ENCODE peak calls at places on chromosomes 4 and X, in six cellular contexts. M, I, L, G, C and Z are unnamed samples.

GRCh38 chr4:176002007-176002623 is 63.5 kb upstream of the WDR17 start:
- DNase-seq in L (peak; percentile 48), M (peak; percentile 34), I (no peak), C (no peak), G (peak; percentile 33), Z (no peak)

GRCh38 chr4:136505020-136505419 is 1027.3 kb downstream of the PCDH18 start:
- DNase-seq in G (no peak), C (no peak), M (no peak), I (no peak), L (no peak), Z (no peak)

GRCh38 chr4:2574863-2575262 is 38.4 kb downstream of the FAM193A start:
- DNase-seq in M (no peak), G (no peak), C (no peak), I (no peak), L (no peak), Z (no peak)

GRCh38 chr4:154416183-154416543 is 75.4 kb downstream of the DCHS2 start:
- DNase-seq in L (no peak), M (peak; percentile 4), C (no peak), G (peak; percentile 33), I (no peak), Z (no peak)

GRCh38 chrX:109760241-109760921 is 27.3 kb upstream of the ACSL4 start:
- DNase-seq in C (no peak), I (no peak), L (peak; percentile 8), G (no peak), M (no peak), Z (no peak)

GRCh38 chrX:107135076-107135964 is 16.7 kb upstream of the RBM41 start:
- DNase-seq in L (peak; percentile 58), I (no peak), C (no peak), M (peak; percentile 67), G (no peak), Z (no peak)

GRCh38 chr4:100841911-100842310 is 324.1 kb upstream of the EMCN start:
- DNase-seq in I (no peak), C (no peak), M (peak; percentile 54), L (no peak), G (no peak), Z (no peak)

GRCh38 chr4:144734522-144734921 is 88.6 kb downstream of the HHIP start:
- DNase-seq in L (peak; percentile 56), I (no peak), M (peak; percentile 59), C (no peak), G (no peak), Z (no peak)

GRCh38 chrX:150913511-150913910 is 15.0 kb upstream of the CD99L2 start:
- DNase-seq in L (peak; percentile 75), C (no peak), M (peak; percentile 53), G (no peak), I (no peak), Z (no peak)

GRCh38 chr4:41454393-41454792 is 83.6 kb upstream of the LIMCH1 start:
- DNase-seq in C (no peak), L (peak; percentile 28), G (no peak), I (no peak), M (no peak), Z (no peak)

GRCh38 chr4:173769568-173769967 is 239.5 kb upstream of the HAND2 start:
- DNase-seq in G (no peak), L (no peak), C (no peak), I (no peak), M (no peak), Z (no peak)

GRCh38 chr4:47475411-47475810 is 9.7 kb upstream of the ATP10D start:
- DNase-seq in G (no peak), I (no peak), L (no peak), M (no peak), C (no peak), Z (no peak)

GRCh38 chr4:183335369-183335940 is 13.2 kb upstream of the CLDN24 start:
- DNase-seq in C (no peak), L (peak; percentile 75), M (peak; percentile 94), I (no peak), G (no peak), Z (no peak)

GRCh38 chr4:59979061-59979460 is 1221.1 kb upstream of the ADGRL3 start:
- DNase-seq in L (no peak), G (no peak), C (no peak), I (no peak), M (no peak), Z (no peak)

GRCh38 chr4:123399638-123400358 is 3.2 kb downstream of the SPRY1 start:
- DNase-seq in L (peak; percentile 54), I (no peak), C (no peak), M (peak; percentile 50), G (peak; percentile 34), Z (no peak)

GRCh38 chr4:147741190-147741788 is 9.4 kb downstream of the ARHGAP10 start:
- DNase-seq in L (peak; percentile 67), I (no peak), G (no peak), C (no peak), M (peak; percentile 42), Z (no peak)

GRCh38 chrX:70444326-70445196 is at the start of gene DLG3:
- DNase-seq in L (peak; percentile 64), I (no peak), C (no peak), G (peak; percentile 38), M (peak; percentile 60), Z (no peak)

GRCh38 chrX:119041175-119041574 is 31.6 kb upstream of the CT47C1 start:
- DNase-seq in G (peak; percentile 66), L (peak; percentile 76), M (peak; percentile 83), C (peak; percentile 19), I (no peak), Z (no peak)

GRCh38 chrX:12948495-12948894 is 26.4 kb upstream of the TMSB4X start:
- DNase-seq in L (no peak), M (no peak), C (no peak), G (no peak), I (no peak), Z (no peak)

GRCh38 chrX:49184294-49185061 is 1.7 kb downstream of the PRICKLE3 start:
- DNase-seq in G (peak; percentile 89), C (peak; percentile 89), I (peak; percentile 56), L (peak; percentile 94), M (peak; percentile 92), Z (peak; percentile 12)

GRCh38 chr4:97123573-97123972 is 1019.7 kb downstream of the STPG2 start:
- DNase-seq in L (no peak), C (no peak), M (no peak), G (no peak), I (no peak), Z (no peak)

GRCh38 chrX:3244955-3245354 is 101.5 kb downstream of the MXRA5 start:
- DNase-seq in L (peak; percentile 16), G (no peak), C (peak; percentile 17), I (no peak), M (peak; percentile 17), Z (no peak)

DNA sequence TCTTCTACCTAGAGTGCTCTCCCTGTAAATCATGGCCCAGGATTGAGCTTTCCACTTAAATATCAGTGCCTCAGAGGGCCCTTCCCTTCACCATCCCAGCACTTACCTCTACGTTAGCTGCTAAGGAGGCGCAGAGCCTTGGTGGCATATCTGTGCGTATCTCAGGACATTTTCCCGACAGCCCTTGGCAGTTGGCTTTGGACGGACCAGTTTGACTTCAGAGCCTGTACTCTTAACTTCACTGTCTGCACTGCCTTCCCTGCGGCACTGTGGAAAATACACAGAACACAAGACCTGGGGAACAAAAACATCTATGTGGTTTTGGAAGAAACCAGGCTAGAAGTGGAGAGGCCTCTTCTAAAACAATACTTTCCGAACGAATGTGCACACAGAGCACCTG is 2.4 kb downstream of the TADA2B start:
- DNase-seq in G (no peak), I (no peak), C (no peak), M (no peak), L (no peak), Z (no peak)
- H3K4me3 ChIP-seq in G (no peak overlapping the region), I (peak overlapping the region; percentile 99), C (peak overlapping the region; percentile 94), M (peak overlapping the region; percentile 80), L (no peak overlapping the region), Z (peak overlapping the region; percentile 21)

DNA sequence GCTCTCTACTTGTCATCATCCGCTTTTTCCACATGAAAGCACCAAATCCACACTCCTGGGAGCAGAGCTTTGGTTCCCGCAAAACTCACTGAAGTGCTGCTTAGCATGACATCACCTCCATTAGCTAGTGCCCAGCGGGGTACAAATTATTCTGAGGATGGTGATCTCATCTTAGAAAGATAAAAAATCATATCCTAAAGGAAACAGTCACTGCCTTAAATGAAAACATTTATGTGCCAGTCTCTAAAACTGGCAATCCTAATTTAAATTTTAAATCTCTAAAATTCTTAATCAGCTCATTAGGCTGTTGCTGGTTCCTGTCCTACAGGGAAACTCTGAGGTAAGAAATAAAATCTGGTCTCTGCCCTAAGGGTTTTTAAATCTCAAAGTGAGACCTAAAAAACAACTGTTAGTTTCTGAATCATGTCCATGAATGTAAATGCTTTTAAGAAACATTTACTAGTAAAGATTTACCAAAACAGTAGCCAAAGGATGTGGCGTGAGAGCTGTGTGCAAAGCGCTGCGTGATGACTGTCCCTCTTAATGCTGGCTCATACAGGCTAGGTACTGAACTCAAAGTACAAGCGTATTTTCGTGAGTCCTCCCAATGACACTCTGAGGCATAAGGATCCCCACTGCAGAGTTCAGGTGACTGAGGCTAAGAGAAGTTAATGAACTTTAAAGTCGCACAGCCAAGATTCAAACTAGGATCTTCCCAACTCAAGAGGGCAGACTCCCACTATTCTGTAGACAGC is 4.5 kb downstream of the CASP3 start:
- DNase-seq in I (no peak), L (no peak), G (no peak), M (peak; percentile 53), C (no peak), Z (no peak)
- H3K4me1 ChIP-seq in I (peaks cover 39% of the 10 kb centered on the region), L (peaks cover 41% of the 10 kb centered on the region), G (peaks cover 16% of the 10 kb centered on the region), M (peaks cover 25% of the 10 kb centered on the region), C (peaks cover 4% of the 10 kb centered on the region), Z (peaks cover 55% of the 10 kb centered on the region)

DNA sequence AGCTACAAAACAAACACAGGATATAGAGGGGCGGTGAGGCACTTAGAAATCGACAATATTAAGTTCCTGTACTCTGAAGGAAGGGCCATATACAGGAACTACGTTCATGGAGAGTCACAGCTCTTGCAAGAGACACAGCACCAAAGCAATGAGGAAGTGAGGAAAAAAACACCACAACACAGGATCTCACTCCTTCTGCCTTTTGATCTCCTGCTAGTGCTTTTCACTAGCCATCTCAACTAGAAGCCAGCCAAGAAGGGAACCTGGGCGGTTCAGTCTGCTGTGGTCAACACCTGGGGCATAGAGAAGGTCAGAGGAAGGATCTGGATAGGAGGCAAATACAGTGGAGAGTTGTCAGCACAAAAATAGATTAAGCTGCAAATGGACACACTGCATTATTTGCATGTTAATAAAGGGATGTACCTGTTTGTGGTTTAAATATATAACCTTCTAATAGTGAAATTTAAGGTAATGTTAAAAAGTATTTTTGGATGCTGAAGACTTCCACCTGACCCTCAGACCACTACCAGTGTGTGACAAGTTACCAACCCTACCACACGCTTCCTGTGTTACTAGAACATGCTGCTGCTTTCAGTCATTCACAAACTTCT is 104.6 kb downstream of the DTHD1 start:
- DNase-seq in G (no peak), I (no peak), M (no peak), C (no peak), L (no peak), Z (peak; percentile 81)
- H3K4me3 ChIP-seq in G (no peak overlapping the region), I (no peak overlapping the region), M (no peak overlapping the region), C (no peak overlapping the region), L (no peak overlapping the region), Z (peak overlapping the region; percentile 0)

GRCh38 chr4:174926958-174927357 is 8.8 kb downstream of the ADAM29 start:
- DNase-seq in G (no peak), C (no peak), I (no peak), M (no peak), L (no peak), Z (no peak)

GRCh38 chr4:174928575-174929253 is 10.6 kb downstream of the ADAM29 start:
- DNase-seq in G (no peak), M (no peak), I (no peak), C (no peak), L (no peak), Z (no peak)

GRCh38 chr4:174930895-174931294 is 12.7 kb downstream of the ADAM29 start:
- DNase-seq in I (no peak), M (no peak), G (no peak), L (no peak), C (no peak), Z (no peak)

GRCh38 chr4:174929346-174929745 is 11.2 kb downstream of the ADAM29 start:
- DNase-seq in I (no peak), C (no peak), L (no peak), G (peak; percentile 32), M (no peak), Z (no peak)

GRCh38 chr4:174928174-174928573 is 10.0 kb downstream of the ADAM29 start:
- DNase-seq in I (no peak), C (no peak), G (no peak), M (no peak), L (no peak), Z (peak; percentile 30)
- H3K4me1 ChIP-seq in I (no peaks in the 10 kb centered on the region), C (no peaks in the 10 kb centered on the region), G (no peaks in the 10 kb centered on the region), M (no peaks in the 10 kb centered on the region), L (no peaks in the 10 kb centered on the region), Z (no peaks in the 10 kb centered on the region)